ENCODE peak calls at places on chromosome 11, in eight cellular contexts. One of them, this sample, is unnamed.

GRCh38 chr11:110972640-110973039 is 260.4 kb upstream of the ARHGAP20 start:
- DNase-seq in DMS 273 treated with DMSO at 0.1 percent for 48 hours: no peak
- DNase-seq in GM04504: peak; percentile 41
- DNase-seq in mesenchymal stem cell: peak; percentile 91
- DNase-seq in heart left ventricle: no peak
- DNase-seq in activated T-cell treated with anti-CD3 and anti-CD28 coated beads for 48 hours: no peak
- DNase-seq in hippocampal formation: no peak
- DNase-seq in Ammon's horn: no peak
- DNase-seq in this sample: no peak

GRCh38 chr11:45392154-45392553 is 106.0 kb upstream of the SYT13 start:
- DNase-seq in DMS 273 treated with DMSO at 0.1 percent for 48 hours: no peak
- DNase-seq in GM04504: no peak
- DNase-seq in mesenchymal stem cell: no peak
- DNase-seq in heart left ventricle: no peak
- DNase-seq in activated T-cell treated with anti-CD3 and anti-CD28 coated beads for 48 hours: no peak
- DNase-seq in hippocampal formation: no peak
- DNase-seq in Ammon's horn: no peak
- DNase-seq in this sample: no peak

GRCh38 chr11:28447226-28447625 is 339.0 kb downstream of the METTL15 start:
- DNase-seq in DMS 273 treated with DMSO at 0.1 percent for 48 hours: no peak
- DNase-seq in GM04504: peak; percentile 20
- DNase-seq in mesenchymal stem cell: peak; percentile 11
- DNase-seq in heart left ventricle: no peak
- DNase-seq in activated T-cell treated with anti-CD3 and anti-CD28 coated beads for 48 hours: no peak
- DNase-seq in hippocampal formation: no peak
- DNase-seq in Ammon's horn: no peak
- DNase-seq in this sample: no peak

GRCh38 chr11:9574556-9574805 is 1.0 kb downstream of the WEE1 start:
- DNase-seq in DMS 273 treated with DMSO at 0.1 percent for 48 hours: no peak
- DNase-seq in GM04504: no peak
- DNase-seq in mesenchymal stem cell: no peak
- DNase-seq in heart left ventricle: peak; percentile 59
- DNase-seq in activated T-cell treated with anti-CD3 and anti-CD28 coated beads for 48 hours: peak; percentile 16
- DNase-seq in hippocampal formation: no peak
- DNase-seq in Ammon's horn: no peak
- DNase-seq in this sample: peak; percentile 63

GRCh38 chr11:97548280-97548679 is 1158.5 kb downstream of the JRKL start:
- DNase-seq in DMS 273 treated with DMSO at 0.1 percent for 48 hours: no peak
- DNase-seq in GM04504: no peak
- DNase-seq in mesenchymal stem cell: no peak
- DNase-seq in heart left ventricle: no peak
- DNase-seq in activated T-cell treated with anti-CD3 and anti-CD28 coated beads for 48 hours: no peak
- DNase-seq in hippocampal formation: no peak
- DNase-seq in Ammon's horn: no peak
- DNase-seq in this sample: no peak

GRCh38 chr11:128890543-128891409 is at the start of gene KCNJ5:
- DNase-seq in DMS 273 treated with DMSO at 0.1 percent for 48 hours: no peak
- DNase-seq in GM04504: no peak
- DNase-seq in mesenchymal stem cell: peak; percentile 41
- DNase-seq in heart left ventricle: peak; percentile 56
- DNase-seq in activated T-cell treated with anti-CD3 and anti-CD28 coated beads for 48 hours: no peak
- DNase-seq in hippocampal formation: no peak
- DNase-seq in Ammon's horn: no peak
- DNase-seq in this sample: no peak

GRCh38 chr11:60831501-60832079 is 10.3 kb upstream of the CCDC86 start:
- DNase-seq in DMS 273 treated with DMSO at 0.1 percent for 48 hours: no peak
- DNase-seq in GM04504: peak; percentile 35
- DNase-seq in mesenchymal stem cell: peak; percentile 61
- DNase-seq in heart left ventricle: no peak
- DNase-seq in activated T-cell treated with anti-CD3 and anti-CD28 coated beads for 48 hours: no peak
- DNase-seq in hippocampal formation: no peak
- DNase-seq in Ammon's horn: no peak
- DNase-seq in this sample: peak; percentile 42

GRCh38 chr11:62190011-62190410 is at the start of gene SCGB1D1:
- DNase-seq in DMS 273 treated with DMSO at 0.1 percent for 48 hours: no peak
- DNase-seq in GM04504: no peak
- DNase-seq in mesenchymal stem cell: no peak
- DNase-seq in heart left ventricle: no peak
- DNase-seq in activated T-cell treated with anti-CD3 and anti-CD28 coated beads for 48 hours: no peak
- DNase-seq in hippocampal formation: no peak
- DNase-seq in Ammon's horn: no peak
- DNase-seq in this sample: no peak

GRCh38 chr11:15878756-15879155 is 477.6 kb downstream of the SOX6 start:
- DNase-seq in DMS 273 treated with DMSO at 0.1 percent for 48 hours: no peak
- DNase-seq in GM04504: no peak
- DNase-seq in mesenchymal stem cell: no peak
- DNase-seq in heart left ventricle: no peak
- DNase-seq in activated T-cell treated with anti-CD3 and anti-CD28 coated beads for 48 hours: no peak
- DNase-seq in hippocampal formation: no peak
- DNase-seq in Ammon's horn: no peak
- DNase-seq in this sample: no peak

GRCh38 chr11:17649696-17650600 is 69.4 kb upstream of the MYOD1 start:
- DNase-seq in DMS 273 treated with DMSO at 0.1 percent for 48 hours: no peak
- DNase-seq in GM04504: no peak
- DNase-seq in mesenchymal stem cell: no peak
- DNase-seq in heart left ventricle: no peak
- DNase-seq in activated T-cell treated with anti-CD3 and anti-CD28 coated beads for 48 hours: no peak
- DNase-seq in hippocampal formation: no peak
- DNase-seq in Ammon's horn: no peak
- DNase-seq in this sample: peak; percentile 32

GRCh38 chr11:40179541-40179940 is 1279.9 kb downstream of the LRRC4C start:
- DNase-seq in DMS 273 treated with DMSO at 0.1 percent for 48 hours: no peak
- DNase-seq in GM04504: no peak
- DNase-seq in mesenchymal stem cell: no peak
- DNase-seq in heart left ventricle: no peak
- DNase-seq in activated T-cell treated with anti-CD3 and anti-CD28 coated beads for 48 hours: no peak
- DNase-seq in hippocampal formation: no peak
- DNase-seq in Ammon's horn: no peak
- DNase-seq in this sample: no peak

GRCh38 chr11:64007629-64008282 is 21.5 kb downstream of the OTUB1 start:
- DNase-seq in DMS 273 treated with DMSO at 0.1 percent for 48 hours: no peak
- DNase-seq in GM04504: no peak
- DNase-seq in mesenchymal stem cell: peak; percentile 64
- DNase-seq in heart left ventricle: peak; percentile 92
- DNase-seq in activated T-cell treated with anti-CD3 and anti-CD28 coated beads for 48 hours: no peak
- DNase-seq in hippocampal formation: no peak
- DNase-seq in Ammon's horn: peak; percentile 49
- DNase-seq in this sample: peak; percentile 72

GRCh38 chr11:44849424-44849823 is 101.3 kb downstream of the TP53I11 start:
- DNase-seq in DMS 273 treated with DMSO at 0.1 percent for 48 hours: no peak
- DNase-seq in GM04504: no peak
- DNase-seq in mesenchymal stem cell: no peak
- DNase-seq in heart left ventricle: no peak
- DNase-seq in activated T-cell treated with anti-CD3 and anti-CD28 coated beads for 48 hours: no peak
- DNase-seq in hippocampal formation: no peak
- DNase-seq in Ammon's horn: no peak
- DNase-seq in this sample: no peak

GRCh38 chr11:27241316-27242122 is 121.5 kb downstream of the CCDC34 start:
- DNase-seq in DMS 273 treated with DMSO at 0.1 percent for 48 hours: no peak
- DNase-seq in GM04504: peak; percentile 80
- DNase-seq in mesenchymal stem cell: peak; percentile 53
- DNase-seq in heart left ventricle: no peak
- DNase-seq in activated T-cell treated with anti-CD3 and anti-CD28 coated beads for 48 hours: no peak
- DNase-seq in hippocampal formation: no peak
- DNase-seq in Ammon's horn: no peak
- DNase-seq in this sample: no peak

GRCh38 chr11:10305964-10306918 is 1.4 kb downstream of the ADM start:
- DNase-seq in DMS 273 treated with DMSO at 0.1 percent for 48 hours: no peak
- DNase-seq in GM04504: no peak
- DNase-seq in mesenchymal stem cell: peak; percentile 38
- DNase-seq in heart left ventricle: peak; percentile 45
- DNase-seq in activated T-cell treated with anti-CD3 and anti-CD28 coated beads for 48 hours: no peak
- DNase-seq in hippocampal formation: no peak
- DNase-seq in Ammon's horn: no peak
- DNase-seq in this sample: peak; percentile 47

GRCh38 chr11:80083561-80083960 is 642.7 kb upstream of the TENM4 start:
- DNase-seq in DMS 273 treated with DMSO at 0.1 percent for 48 hours: no peak
- DNase-seq in GM04504: no peak
- DNase-seq in mesenchymal stem cell: no peak
- DNase-seq in heart left ventricle: no peak
- DNase-seq in activated T-cell treated with anti-CD3 and anti-CD28 coated beads for 48 hours: no peak
- DNase-seq in hippocampal formation: no peak
- DNase-seq in Ammon's horn: no peak
- DNase-seq in this sample: no peak

GRCh38 chr11:32489464-32489863 is 54.1 kb upstream of the WT1 start:
- DNase-seq in DMS 273 treated with DMSO at 0.1 percent for 48 hours: no peak
- DNase-seq in GM04504: no peak
- DNase-seq in mesenchymal stem cell: no peak
- DNase-seq in heart left ventricle: no peak
- DNase-seq in activated T-cell treated with anti-CD3 and anti-CD28 coated beads for 48 hours: no peak
- DNase-seq in hippocampal formation: no peak
- DNase-seq in Ammon's horn: no peak
- DNase-seq in this sample: no peak

GRCh38 chr11:118320515-118320914 is 16.0 kb downstream of the CD3E start:
- DNase-seq in DMS 273 treated with DMSO at 0.1 percent for 48 hours: no peak
- DNase-seq in GM04504: no peak
- DNase-seq in mesenchymal stem cell: no peak
- DNase-seq in heart left ventricle: no peak
- DNase-seq in activated T-cell treated with anti-CD3 and anti-CD28 coated beads for 48 hours: no peak
- DNase-seq in hippocampal formation: no peak
- DNase-seq in Ammon's horn: no peak
- DNase-seq in this sample: no peak

GRCh38 chr11:128420943-128421342 is 166.4 kb downstream of the ETS1 start:
- DNase-seq in DMS 273 treated with DMSO at 0.1 percent for 48 hours: no peak
- DNase-seq in GM04504: no peak
- DNase-seq in mesenchymal stem cell: peak; percentile 95
- DNase-seq in heart left ventricle: no peak
- DNase-seq in activated T-cell treated with anti-CD3 and anti-CD28 coated beads for 48 hours: peak; percentile 11
- DNase-seq in hippocampal formation: no peak
- DNase-seq in Ammon's horn: no peak
- DNase-seq in this sample: no peak

GRCh38 chr11:43419460-43419859 is 60.7 kb downstream of the TTC17 start:
- DNase-seq in DMS 273 treated with DMSO at 0.1 percent for 48 hours: no peak
- DNase-seq in GM04504: peak; percentile 12
- DNase-seq in mesenchymal stem cell: peak; percentile 54
- DNase-seq in heart left ventricle: no peak
- DNase-seq in activated T-cell treated with anti-CD3 and anti-CD28 coated beads for 48 hours: no peak
- DNase-seq in hippocampal formation: no peak
- DNase-seq in Ammon's horn: peak; percentile 29
- DNase-seq in this sample: peak; percentile 69

GRCh38 chr11:2580444-2581050 is 119.2 kb downstream of the KCNQ1OT1 start:
- DNase-seq in DMS 273 treated with DMSO at 0.1 percent for 48 hours: no peak
- DNase-seq in GM04504: no peak
- DNase-seq in mesenchymal stem cell: no peak
- DNase-seq in heart left ventricle: no peak
- DNase-seq in activated T-cell treated with anti-CD3 and anti-CD28 coated beads for 48 hours: no peak
- DNase-seq in hippocampal formation: no peak
- DNase-seq in Ammon's horn: no peak
- DNase-seq in this sample: no peak

GRCh38 chr11:82906236-82906635 is 4.7 kb downstream of the DDIAS start:
- DNase-seq in DMS 273 treated with DMSO at 0.1 percent for 48 hours: no peak
- DNase-seq in GM04504: peak; percentile 9
- DNase-seq in mesenchymal stem cell: peak; percentile 52
- DNase-seq in heart left ventricle: no peak
- DNase-seq in activated T-cell treated with anti-CD3 and anti-CD28 coated beads for 48 hours: no peak
- DNase-seq in hippocampal formation: no peak
- DNase-seq in Ammon's horn: peak; percentile 10
- DNase-seq in this sample: peak; percentile 49

GRCh38 chr11:14609902-14610301 is 33.7 kb upstream of the PDE3B start:
- DNase-seq in DMS 273 treated with DMSO at 0.1 percent for 48 hours: no peak
- DNase-seq in GM04504: no peak
- DNase-seq in mesenchymal stem cell: no peak
- DNase-seq in heart left ventricle: no peak
- DNase-seq in activated T-cell treated with anti-CD3 and anti-CD28 coated beads for 48 hours: no peak
- DNase-seq in hippocampal formation: no peak
- DNase-seq in Ammon's horn: no peak
- DNase-seq in this sample: no peak

GRCh38 chr11:91749231-91749630 is 475.4 kb upstream of the FAT3 start:
- DNase-seq in DMS 273 treated with DMSO at 0.1 percent for 48 hours: no peak
- DNase-seq in GM04504: no peak
- DNase-seq in mesenchymal stem cell: no peak
- DNase-seq in heart left ventricle: no peak
- DNase-seq in activated T-cell treated with anti-CD3 and anti-CD28 coated beads for 48 hours: no peak
- DNase-seq in hippocampal formation: no peak
- DNase-seq in Ammon's horn: no peak
- DNase-seq in this sample: no peak

GRCh38 chr11:60995798-60996197 is 24.3 kb downstream of the CD6 start:
- DNase-seq in DMS 273 treated with DMSO at 0.1 percent for 48 hours: no peak
- DNase-seq in GM04504: no peak
- DNase-seq in mesenchymal stem cell: no peak
- DNase-seq in heart left ventricle: no peak
- DNase-seq in activated T-cell treated with anti-CD3 and anti-CD28 coated beads for 48 hours: no peak
- DNase-seq in hippocampal formation: no peak
- DNase-seq in Ammon's horn: no peak
- DNase-seq in this sample: no peak

GRCh38 chr11:74731301-74732094 is at the start of gene CHRDL2:
- DNase-seq in DMS 273 treated with DMSO at 0.1 percent for 48 hours: no peak
- DNase-seq in GM04504: no peak
- DNase-seq in mesenchymal stem cell: peak; percentile 18
- DNase-seq in heart left ventricle: no peak
- DNase-seq in activated T-cell treated with anti-CD3 and anti-CD28 coated beads for 48 hours: no peak
- DNase-seq in hippocampal formation: no peak
- DNase-seq in Ammon's horn: peak; percentile 22
- DNase-seq in this sample: peak; percentile 60

GRCh38 chr11:117453886-117454563 is 126.4 kb downstream of the CEP164 start:
- DNase-seq in DMS 273 treated with DMSO at 0.1 percent for 48 hours: no peak
- DNase-seq in GM04504: no peak
- DNase-seq in mesenchymal stem cell: no peak
- DNase-seq in heart left ventricle: no peak
- DNase-seq in activated T-cell treated with anti-CD3 and anti-CD28 coated beads for 48 hours: no peak
- DNase-seq in hippocampal formation: no peak
- DNase-seq in Ammon's horn: no peak
- DNase-seq in this sample: no peak

GRCh38 chr11:4539603-4540219 is 5.3 kb upstream of the OR52M1 start:
- DNase-seq in DMS 273 treated with DMSO at 0.1 percent for 48 hours: no peak
- DNase-seq in GM04504: peak; percentile 18
- DNase-seq in mesenchymal stem cell: peak; percentile 39
- DNase-seq in heart left ventricle: peak; percentile 64
- DNase-seq in activated T-cell treated with anti-CD3 and anti-CD28 coated beads for 48 hours: peak; percentile 10
- DNase-seq in hippocampal formation: peak; percentile 0
- DNase-seq in Ammon's horn: peak; percentile 59
- DNase-seq in this sample: peak; percentile 66

GRCh38 chr11:18394300-18394927 is at the start of gene LDHA:
- DNase-seq in DMS 273 treated with DMSO at 0.1 percent for 48 hours: peak; percentile 84
- DNase-seq in GM04504: peak; percentile 92
- DNase-seq in mesenchymal stem cell: peak; percentile 96
- DNase-seq in heart left ventricle: peak; percentile 99
- DNase-seq in activated T-cell treated with anti-CD3 and anti-CD28 coated beads for 48 hours: peak; percentile 99
- DNase-seq in hippocampal formation: peak; percentile 89
- DNase-seq in Ammon's horn: peak; percentile 95
- DNase-seq in this sample: peak; percentile 98

GRCh38 chr11:86288776-86289507 is 13.1 kb upstream of the HIKESHI start:
- DNase-seq in DMS 273 treated with DMSO at 0.1 percent for 48 hours: no peak
- DNase-seq in GM04504: no peak
- DNase-seq in mesenchymal stem cell: peak; percentile 10
- DNase-seq in heart left ventricle: no peak
- DNase-seq in activated T-cell treated with anti-CD3 and anti-CD28 coated beads for 48 hours: no peak
- DNase-seq in hippocampal formation: no peak
- DNase-seq in Ammon's horn: peak; percentile 21
- DNase-seq in this sample: no peak

GRCh38 chr11:73350908-73351636 is 25.1 kb upstream of the RELT start:
- DNase-seq in DMS 273 treated with DMSO at 0.1 percent for 48 hours: no peak
- DNase-seq in GM04504: peak; percentile 43
- DNase-seq in mesenchymal stem cell: peak; percentile 85
- DNase-seq in heart left ventricle: peak; percentile 55
- DNase-seq in activated T-cell treated with anti-CD3 and anti-CD28 coated beads for 48 hours: peak; percentile 41
- DNase-seq in hippocampal formation: peak; percentile 13
- DNase-seq in Ammon's horn: peak; percentile 76
- DNase-seq in this sample: peak; percentile 81

This sample was measured in dermis blood vessel endothelial cell.